ENCODE peak calls at places on chromosomes 4 and X, in eight cellular contexts. J is mammary epithelial cell, Y is SK-N-SH, R is MM.1S, K is K562, B is HCT116, P is neuronal stem cell, V is astrocyte. Q is an unnamed sample.

GRCh38 chrX:18579495-18579894 is 92.4 kb downstream of the RS1 start:
- DNase-seq in B (no peak), Y (no peak), J (no peak), R (no peak), V (no peak), K (no peak), P (no peak), Q (no peak)

GRCh38 chr4:81594495-81595169 is 122.9 kb upstream of the RASGEF1B start:
- DNase-seq in P (no peak), B (no peak), J (no peak), V (no peak), Y (no peak), R (no peak), K (no peak), Q (no peak)

GRCh38 chrX:101303790-101304189 is 12.7 kb upstream of the TAF7L start:
- DNase-seq in R (no peak), B (no peak), K (no peak), J (no peak), P (no peak), Y (no peak), V (no peak), Q (no peak)

GRCh38 chr4:8919651-8920288 is 48.1 kb upstream of the HMX1 start:
- DNase-seq in J (no peak), P (no peak), V (no peak), R (no peak), Y (no peak), B (no peak), K (no peak), Q (no peak)

GRCh38 chr4:87211249-87211952 is 9.0 kb downstream of the KLHL8 start:
- DNase-seq in Y (no peak), K (no peak), J (no peak), B (no peak), R (no peak), V (peak; percentile 10), P (no peak), Q (no peak)

GRCh38 chr4:188332265-188332664 is 193.0 kb downstream of the TRIML1 start:
- DNase-seq in V (no peak), Y (no peak), J (no peak), P (no peak), B (no peak), R (no peak), K (no peak), Q (no peak)

GRCh38 chr4:48778431-48779094 is 1.5 kb downstream of the FRYL start:
- DNase-seq in R (no peak), K (peak; percentile 16), V (peak; percentile 59), J (peak; percentile 37), B (no peak), P (no peak), Y (peak; percentile 6), Q (no peak)

GRCh38 chr4:21134994-21135393 is 434.7 kb downstream of the PACRGL start:
- DNase-seq in B (no peak), J (peak; percentile 29), R (peak; percentile 51), K (no peak), Y (peak; percentile 38), V (peak; percentile 6), P (peak; percentile 18), Q (no peak)

GRCh38 chr4:140523857-140524742 is at the start of gene ELMOD2:
- DNase-seq in P (peak; percentile 96), J (peak; percentile 97), R (peak; percentile 99), Y (peak; percentile 98), K (peak; percentile 98), B (peak; percentile 92), V (peak; percentile 90), Q (peak; percentile 98)

GRCh38 chrX:54785901-54786300 is 12.2 kb downstream of the ITIH6 start:
- DNase-seq in V (no peak), J (no peak), K (peak; percentile 9), B (no peak), Y (no peak), P (no peak), R (no peak), Q (no peak)

GRCh38 chrX:34734383-34734782 is 77.3 kb upstream of the TMEM47 start:
- DNase-seq in P (no peak), K (no peak), R (no peak), V (peak; percentile 8), B (no peak), Y (no peak), J (peak; percentile 8), Q (no peak)

GRCh38 chrX:40895246-40895645 is 159.9 kb upstream of the MED14 start:
- DNase-seq in V (peak; percentile 7), R (no peak), K (no peak), B (no peak), Y (no peak), J (no peak), P (no peak), Q (no peak)

GRCh38 chr4:158817562-158818370 is 48.9 kb downstream of the FNIP2 start:
- DNase-seq in K (no peak), Y (no peak), J (no peak), V (peak; percentile 49), R (no peak), B (no peak), P (no peak), Q (no peak)

GRCh38 chr4:120082286-120082685 is 15.6 kb upstream of the MAD2L1 start:
- DNase-seq in B (no peak), J (no peak), Y (peak; percentile 13), P (no peak), K (no peak), V (no peak), R (no peak), Q (no peak)

GRCh38 chr4:93384211-93384610 is 444.3 kb upstream of the ATOH1 start:
- DNase-seq in V (no peak), R (no peak), K (no peak), P (no peak), Y (no peak), J (no peak), B (no peak), Q (no peak)

GRCh38 chrX:1355131-1355799 is 18.7 kb downstream of the IL3RA start:
- DNase-seq in Y (no peak), K (no peak), B (no peak), R (no peak), P (peak; percentile 20), V (no peak), J (no peak), Q (peak; percentile 25)

GRCh38 chr4:110970642-110971041 is 347.8 kb upstream of the PITX2 start:
- DNase-seq in V (peak; percentile 5), Y (no peak), P (peak; percentile 39), B (peak; percentile 65), J (peak; percentile 32), K (no peak), R (peak; percentile 48), Q (peak; percentile 60)

GRCh38 chrX:136519069-136519468 is 12.9 kb upstream of the VGLL1 start:
- DNase-seq in Y (no peak), K (no peak), V (no peak), J (no peak), B (no peak), R (no peak), P (no peak), Q (no peak)

GRCh38 chr4:6655924-6656323 is 15.4 kb downstream of the MRFAP1 start:
- DNase-seq in P (no peak), B (no peak), V (no peak), R (no peak), J (no peak), Y (no peak), K (no peak), Q (peak; percentile 27)

GRCh38 chrX:103793541-103793932 is 16.9 kb downstream of the PLP1 start:
- DNase-seq in R (no peak), B (no peak), J (peak; percentile 51), Y (no peak), K (no peak), P (no peak), V (peak; percentile 15), Q (no peak)

GRCh38 chrX:103794117-103794516 is 17.5 kb downstream of the PLP1 start:
- DNase-seq in J (peak; percentile 51), R (no peak), B (no peak), K (no peak), Y (no peak), V (peak; percentile 9), P (no peak), Q (no peak)

GRCh38 chrX:103791233-103791632 is 14.6 kb downstream of the PLP1 start:
- DNase-seq in B (no peak), P (no peak), J (no peak), Y (no peak), R (no peak), V (no peak), K (no peak), Q (no peak)

GRCh38 chrX:103791826-103792458 is 15.3 kb downstream of the PLP1 start:
- DNase-seq in J (no peak), R (no peak), B (no peak), K (no peak), Y (no peak), V (peak; percentile 23), P (no peak), Q (no peak)

GRCh38 chrX:103792916-103793540 is 16.4 kb downstream of the PLP1 start:
- DNase-seq in K (no peak), B (no peak), P (no peak), Y (no peak), J (peak; percentile 77), V (peak; percentile 67), R (no peak), Q (no peak)
- H3K27ac ChIP-seq in K (no peak overlapping the region), B (no peak overlapping the region), P (no peak overlapping the region), Y (peak overlapping the region; percentile 28), J (peak overlapping the region; percentile 50), V (no peak overlapping the region), R (no peak overlapping the region), Q (no peak overlapping the region)

GRCh38 chr4:149166365-149166764 is 649.3 kb downstream of the IQCM start:
- DNase-seq in B (no peak), V (peak; percentile 33), J (no peak), K (no peak), P (no peak), Y (no peak), R (no peak), Q (no peak)

GRCh38 chr4:149160370-149160769 is 655.3 kb downstream of the IQCM start:
- DNase-seq in P (no peak), V (no peak), B (no peak), Y (no peak), J (no peak), K (no peak), R (no peak), Q (no peak)

GRCh38 chr4:149166886-149167285 is 648.8 kb downstream of the IQCM start:
- DNase-seq in J (no peak), R (no peak), K (no peak), P (no peak), Y (no peak), V (peak; percentile 45), B (no peak), Q (no peak)

GRCh38 chr4:149161247-149161646 is 654.4 kb downstream of the IQCM start:
- DNase-seq in K (no peak), R (no peak), Y (no peak), J (no peak), P (no peak), V (peak; percentile 91), B (no peak), Q (no peak)

GRCh38 chr4:149164282-149164681 is 651.4 kb downstream of the IQCM start:
- DNase-seq in Y (no peak), V (peak; percentile 97), B (no peak), P (peak; percentile 72), R (no peak), K (no peak), J (no peak), Q (no peak)
- H3K9ac ChIP-seq in Y (peak overlapping the region; percentile 54), V (peak overlapping the region; percentile 1), B (no peak overlapping the region), P (no peak overlapping the region), R (no peak overlapping the region), K (no peak overlapping the region), J (no peak overlapping the region), Q (no peak overlapping the region)

GRCh38 chr4:17356926-17357325 is 155.0 kb downstream of the QDPR start:
- DNase-seq in R (no peak), B (no peak), P (no peak), V (no peak), Y (no peak), J (no peak), K (no peak), Q (no peak)
- H3K27ac ChIP-seq in R (no peak overlapping the region), B (no peak overlapping the region), P (no peak overlapping the region), V (no peak overlapping the region), Y (no peak overlapping the region), J (no peak overlapping the region), K (no peak overlapping the region), Q (no peak overlapping the region)

GRCh38 chr4:74056114-74056857 is 17.8 kb upstream of the CXCL3 start:
- DNase-seq in K (peak; percentile 67), J (peak; percentile 51), R (no peak), Y (no peak), P (no peak), B (peak; percentile 76), V (peak; percentile 54), Q (no peak)
- H3K9ac ChIP-seq in K (no peak overlapping the region), J (no peak overlapping the region), R (no peak overlapping the region), Y (no peak overlapping the region), P (no peak overlapping the region), B (no peak overlapping the region), V (no peak overlapping the region), Q (no peak overlapping the region)

Q was measured in DND-41.